ENCODE peak calls at places on chromosomes 7 and 10, in nine cellular contexts. G is heart left ventricle, D is transverse colon, C is stomach, V is gastrocnemius medialis, U is sigmoid colon, M is A549, I is tibial nerve, R is IMR-90. W is an unnamed sample.

GRCh38 chr10:79311581-79312407 is 35.5 kb upstream of the PPIF start:
- DNase-seq in G (peak; percentile 56), D (no peak), C (no peak), V (no peak), U (no peak), M (no peak), I (no peak), R (no peak), W (no peak)

GRCh38 chr7:140404565-140405080 is 765 bp downstream of the RAB19 start:
- DNase-seq in G (no peak), D (no peak), C (no peak), V (no peak), U (no peak), M (no peak), I (no peak), R (no peak), W (no peak)

GRCh38 chr7:129843982-129844840 is 108.5 kb downstream of the UBE2H start:
- DNase-seq in G (no peak), D (no peak), C (no peak), V (no peak), U (no peak), M (peak; percentile 32), I (no peak), R (no peak), W (peak; percentile 35)

GRCh38 chr10:58981846-58982245 is 194.6 kb upstream of the PHYHIPL start:
- DNase-seq in G (no peak), D (no peak), C (no peak), V (no peak), U (no peak), M (no peak), I (no peak), R (no peak), W (no peak)

GRCh38 chr7:135208417-135208793 is 2.9 kb downstream of the WDR91 start:
- DNase-seq in G (no peak), D (no peak), C (no peak), V (no peak), U (no peak), M (no peak), I (no peak), R (no peak), W (no peak)

GRCh38 chr7:98870071-98870651 is 347 bp upstream of the TMEM130 start:
- DNase-seq in G (peak; percentile 67), D (peak; percentile 26), C (no peak), V (no peak), U (peak; percentile 66), M (peak; percentile 47), I (no peak), R (peak; percentile 50), W (peak; percentile 62)

GRCh38 chr10:61628199-61628874 is 34.4 kb upstream of the CABCOCO1 start:
- DNase-seq in G (no peak), D (no peak), C (no peak), V (no peak), U (no peak), M (no peak), I (no peak), R (peak; percentile 73), W (no peak)

GRCh38 chr10:53770903-53771302 is 998.3 kb upstream of the MBL2 start:
- DNase-seq in G (no peak), D (no peak), C (no peak), V (no peak), U (no peak), M (no peak), I (no peak), R (no peak), W (no peak)

GRCh38 chr10:104317195-104318095 is 20.8 kb downstream of the ITPRIP start:
- DNase-seq in G (no peak), D (no peak), C (no peak), V (no peak), U (peak; percentile 78), M (no peak), I (peak; percentile 24), R (peak; percentile 81), W (no peak)

GRCh38 chr10:1485357-1485756 is 252.0 kb downstream of the ADARB2 start:
- DNase-seq in G (no peak), D (no peak), C (no peak), V (no peak), U (no peak), M (no peak), I (no peak), R (no peak), W (no peak)

GRCh38 chr10:10657139-10657760 is 360.4 kb upstream of the CELF2 start:
- DNase-seq in G (no peak), D (no peak), C (no peak), V (no peak), U (no peak), M (no peak), I (no peak), R (peak; percentile 13), W (no peak)

GRCh38 chr7:30331338-30331737 is 46.9 kb downstream of the ZNRF2 start:
- DNase-seq in G (no peak), D (no peak), C (no peak), V (no peak), U (no peak), M (no peak), I (no peak), R (peak; percentile 50), W (no peak)

GRCh38 chr7:116218051-116218645 is 7.8 kb downstream of the TES start:
- DNase-seq in G (no peak), D (no peak), C (peak; percentile 76), V (no peak), U (no peak), M (peak; percentile 88), I (no peak), R (peak; percentile 98), W (peak; percentile 65)

GRCh38 chr10:132158122-132158741 is 28.5 kb upstream of the DPYSL4 start:
- DNase-seq in G (peak; percentile 17), D (no peak), C (no peak), V (no peak), U (no peak), M (no peak), I (no peak), R (no peak), W (no peak)

GRCh38 chr10:4038000-4038399 is 253.0 kb upstream of the KLF6 start:
- DNase-seq in G (no peak), D (no peak), C (no peak), V (no peak), U (no peak), M (no peak), I (no peak), R (no peak), W (no peak)

GRCh38 chr10:65358565-65358964 is 1567.3 kb upstream of the LRRTM3 start:
- DNase-seq in G (no peak), D (no peak), C (no peak), V (no peak), U (no peak), M (peak; percentile 20), I (no peak), R (no peak), W (peak; percentile 55)

GRCh38 chr7:26284995-26285632 is 6.5 kb upstream of the SNX10 start:
- DNase-seq in G (no peak), D (no peak), C (no peak), V (no peak), U (no peak), M (peak; percentile 33), I (no peak), R (no peak), W (no peak)
- TF ChIP-seq CTCF in G (no peak), D (no peak), C (no peak), V (no peak), U (no peak), M (no peak), I (no peak), R (no peak), W (no peak)

GRCh38 chr7:2108501-2109250 is 124.1 kb downstream of the MAD1L1 start:
- DNase-seq in G (no peak), D (no peak), C (no peak), V (no peak), U (no peak), M (no peak), I (no peak), R (peak; percentile 32), W (no peak)
- TF ChIP-seq POLR2A in G (no peak), D (no peak), C (no peak), V (no peak), U (no peak), M (no peak), I (no peak), R (no peak), W (no peak)

GRCh38 chr10:71256661-71257030 is 44.3 kb downstream of the UNC5B start:
- DNase-seq in G (no peak), D (no peak), C (no peak), V (no peak), U (no peak), M (no peak), I (no peak), R (no peak), W (no peak)
- H3K27ac ChIP-seq in G (no peak overlapping the region), D (peak overlapping the region; percentile 86), C (peak overlapping the region; percentile 79), V (no peak overlapping the region), U (no peak overlapping the region), M (no peak overlapping the region), I (no peak overlapping the region), R (no peak overlapping the region), W (no peak overlapping the region)

GRCh38 chr7:113270790-113271189 is 152.4 kb upstream of the SMIM30 start:
- DNase-seq in G (no peak), D (no peak), C (no peak), V (no peak), U (no peak), M (no peak), I (no peak), R (no peak), W (no peak)
- TF ChIP-seq CTCF in G (no peak), D (no peak), C (no peak), V (no peak), U (no peak), M (no peak), I (no peak), R (no peak), W (no peak)

GRCh38 chr10:13703997-13704536 is 117.3 kb downstream of the PRPF18 start:
- DNase-seq in G (no peak), D (no peak), C (no peak), V (no peak), U (no peak), M (no peak), I (no peak), R (no peak), W (no peak)

GRCh38 chr10:13706604-13707003 is 119.8 kb downstream of the PRPF18 start:
- DNase-seq in G (no peak), D (peak; percentile 20), C (no peak), V (no peak), U (no peak), M (no peak), I (no peak), R (no peak), W (no peak)

GRCh38 chr10:13704969-13705368 is 118.2 kb downstream of the PRPF18 start:
- DNase-seq in G (no peak), D (no peak), C (no peak), V (no peak), U (no peak), M (no peak), I (no peak), R (no peak), W (no peak)

GRCh38 chr10:13706175-13706574 is 119.4 kb downstream of the PRPF18 start:
- DNase-seq in G (no peak), D (no peak), C (no peak), V (no peak), U (no peak), M (no peak), I (no peak), R (no peak), W (no peak)

GRCh38 chr10:13705526-13706169 is 118.9 kb downstream of the PRPF18 start:
- DNase-seq in G (no peak), D (no peak), C (no peak), V (no peak), U (no peak), M (no peak), I (no peak), R (no peak), W (no peak)
- TF ChIP-seq POLR2A in G (no peak), D (no peak), C (no peak), V (no peak), U (no peak), M (no peak), I (no peak), R (no peak), W (no peak)

GRCh38 chr10:126094537-126094936 is 198.2 kb downstream of the FANK1 start:
- DNase-seq in G (no peak), D (no peak), C (no peak), V (no peak), U (no peak), M (no peak), I (no peak), R (peak; percentile 42), W (no peak)
- H3K27ac ChIP-seq in G (no peak overlapping the region), D (no peak overlapping the region), C (no peak overlapping the region), V (no peak overlapping the region), U (no peak overlapping the region), M (no peak overlapping the region), I (no peak overlapping the region), R (no peak overlapping the region), W (no peak overlapping the region)

W was measured in adrenal gland.